ENCODE peak calls at places on chromosomes 2 and 18, in seven cellular contexts. E, U, K, C, W, T and D are unnamed samples.

GRCh38 chr18:35732652-35733051 is 151.1 kb downstream of the GALNT1 start:
- DNase-seq in E (no peak), U (no peak), K (no peak), C (no peak), W (no peak), T (no peak), D (no peak)

GRCh38 chr2:104430892-104431291 is 423.0 kb upstream of the POU3F3 start:
- DNase-seq in E (no peak), U (no peak), K (no peak), C (no peak), W (no peak), T (no peak), D (no peak)

GRCh38 chr2:119111115-119111975 is 47.2 kb downstream of the C1QL2 start:
- DNase-seq in E (no peak), U (no peak), K (peak), C (no peak), W (no peak), T (no peak), D (no peak)

GRCh38 chr2:45342-46130 is 769 bp downstream of the FAM110C start:
- DNase-seq in E (no peak), U (no peak), K (no peak), C (no peak), W (peak), T (peak), D (no peak)

GRCh38 chr2:198438326-198438725 is 633.9 kb downstream of the PLCL1 start:
- DNase-seq in E (no peak), U (no peak), K (no peak), C (no peak), W (no peak), T (no peak), D (no peak)

GRCh38 chr2:171244970-171245782 is 84.5 kb upstream of the TLK1 start:
- DNase-seq in E (peak), U (no peak), K (no peak), C (no peak), W (no peak), T (no peak), D (no peak)

GRCh38 chr18:48034651-48035555 is 104.4 kb upstream of the SMAD2 start:
- DNase-seq in E (no peak), U (no peak), K (no peak), C (no peak), W (peak), T (no peak), D (no peak)

GRCh38 chr18:74252032-74252380 is 39.8 kb downstream of the CYB5A start:
- DNase-seq in E (no peak), U (no peak), K (no peak), C (no peak), W (no peak), T (no peak), D (no peak)

GRCh38 chr2:11080253-11081115 is 74.8 kb upstream of the SLC66A3 start:
- DNase-seq in E (no peak), U (no peak), K (no peak), C (no peak), W (no peak), T (peak), D (no peak)

GRCh38 chr2:113390133-113390849 is 47.2 kb upstream of the ZNG1B start:
- DNase-seq in E (peak), U (peak), K (peak), C (peak), W (peak), T (no peak), D (peak)

GRCh38 chr18:52499646-52500045 is 159.6 kb downstream of the DCC start:
- DNase-seq in E (no peak), U (peak), K (no peak), C (no peak), W (no peak), T (no peak), D (no peak)

GRCh38 chr2:164620873-164621760 is at the start of gene GRB14:
- DNase-seq in E (no peak), U (peak), K (peak), C (no peak), W (peak), T (peak), D (peak)

GRCh38 chr2:128037624-128038023 is 9.8 kb upstream of the SAP130 start:
- DNase-seq in E (peak), U (no peak), K (no peak), C (no peak), W (no peak), T (peak), D (no peak)

GRCh38 chr2:196853301-196854087 is 44.3 kb upstream of the C2orf66 start:
- DNase-seq in E (no peak), U (no peak), K (no peak), C (no peak), W (no peak), T (no peak), D (peak)

GRCh38 chr2:141513853-141514252 is 617.0 kb downstream of the LRP1B start:
- DNase-seq in E (no peak), U (no peak), K (no peak), C (peak), W (no peak), T (no peak), D (no peak)

GRCh38 chr2:84132371-84132770 is 326.7 kb downstream of the SUCLG1 start:
- DNase-seq in E (no peak), U (no peak), K (no peak), C (no peak), W (no peak), T (no peak), D (no peak)

GRCh38 chr2:98936133-98936916 is at the start of gene CRACDL:
- DNase-seq in E (no peak), U (no peak), K (no peak), C (no peak), W (peak), T (peak), D (peak)

GRCh38 chr2:80527119-80527518 is 222.6 kb upstream of the LRRTM1 start:
- DNase-seq in E (no peak), U (no peak), K (no peak), C (peak), W (no peak), T (no peak), D (no peak)

GRCh38 chr2:83233284-83233683 is 1225.8 kb downstream of the SUCLG1 start:
- DNase-seq in E (no peak), U (no peak), K (peak), C (no peak), W (no peak), T (no peak), D (no peak)

GRCh38 chr2:237791977-237792727 is 6.4 kb upstream of the RBM44 start:
- DNase-seq in E (no peak), U (peak), K (no peak), C (no peak), W (no peak), T (peak), D (no peak)

GRCh38 chr18:3148930-3149535 is 70.7 kb downstream of the MYOM1 start:
- DNase-seq in E (peak), U (no peak), K (no peak), C (no peak), W (no peak), T (no peak), D (peak)

GRCh38 chr2:86703704-86704370 is 16.3 kb upstream of the RMND5A start:
- DNase-seq in E (peak), U (no peak), K (peak), C (no peak), W (no peak), T (no peak), D (no peak)

GRCh38 chr18:10057808-10058791 is 144.3 kb downstream of the VAPA start:
- DNase-seq in E (no peak), U (no peak), K (no peak), C (no peak), W (no peak), T (no peak), D (peak)

GRCh38 chr2:68714866-68715265 is 19.7 kb upstream of the ARHGAP25 start:
- DNase-seq in E (peak), U (no peak), K (no peak), C (peak), W (no peak), T (no peak), D (no peak)

GRCh38 chr2:156892449-156893335 is 364.8 kb upstream of the GALNT5 start:
- DNase-seq in E (peak), U (peak), K (peak), C (peak), W (peak), T (peak), D (peak)

DNA sequence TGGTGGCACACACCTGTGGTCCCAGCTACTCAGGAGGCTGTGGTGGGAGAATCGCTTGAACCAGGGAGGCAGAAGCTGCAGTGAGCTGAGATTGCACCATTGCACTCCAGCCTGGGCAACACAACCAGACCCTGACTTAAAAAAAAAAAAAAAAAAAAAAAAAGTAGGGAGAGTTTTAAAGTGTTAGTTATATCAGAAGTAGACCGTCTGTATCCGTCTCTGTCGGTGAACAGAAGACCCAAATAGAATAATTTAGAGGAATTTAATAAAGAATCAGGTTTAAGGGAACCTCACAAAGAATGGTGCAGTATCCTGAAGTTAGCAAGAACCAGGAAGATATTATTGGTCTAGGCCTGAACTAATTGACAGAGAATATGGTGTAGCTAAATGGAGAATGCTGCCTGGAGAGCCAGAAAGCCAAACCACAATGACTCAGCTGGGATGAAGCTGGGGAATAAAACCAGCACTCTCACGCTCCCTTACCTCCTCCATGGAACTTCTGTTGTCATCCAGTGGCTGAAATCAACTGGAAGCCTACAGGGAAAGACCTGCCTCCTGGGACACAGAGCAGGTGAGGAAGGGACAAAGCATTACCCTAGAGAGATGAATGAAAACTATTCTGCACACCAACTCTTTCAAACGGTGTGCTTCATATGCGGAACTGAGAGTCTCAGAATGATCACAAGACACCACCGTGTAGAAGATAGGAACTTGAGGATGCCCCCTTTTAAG is 39.1 kb upstream of the PLEKHM3 start:
- DNase-seq in E (peak), U (peak), K (no peak), C (peak), W (no peak), T (no peak), D (no peak)
- TF ChIP-seq POLR2AphosphoS5 in E (no peak), U (no peak), K (no peak), C (no peak), W (no peak), T (no peak), D (no peak)

DNA sequence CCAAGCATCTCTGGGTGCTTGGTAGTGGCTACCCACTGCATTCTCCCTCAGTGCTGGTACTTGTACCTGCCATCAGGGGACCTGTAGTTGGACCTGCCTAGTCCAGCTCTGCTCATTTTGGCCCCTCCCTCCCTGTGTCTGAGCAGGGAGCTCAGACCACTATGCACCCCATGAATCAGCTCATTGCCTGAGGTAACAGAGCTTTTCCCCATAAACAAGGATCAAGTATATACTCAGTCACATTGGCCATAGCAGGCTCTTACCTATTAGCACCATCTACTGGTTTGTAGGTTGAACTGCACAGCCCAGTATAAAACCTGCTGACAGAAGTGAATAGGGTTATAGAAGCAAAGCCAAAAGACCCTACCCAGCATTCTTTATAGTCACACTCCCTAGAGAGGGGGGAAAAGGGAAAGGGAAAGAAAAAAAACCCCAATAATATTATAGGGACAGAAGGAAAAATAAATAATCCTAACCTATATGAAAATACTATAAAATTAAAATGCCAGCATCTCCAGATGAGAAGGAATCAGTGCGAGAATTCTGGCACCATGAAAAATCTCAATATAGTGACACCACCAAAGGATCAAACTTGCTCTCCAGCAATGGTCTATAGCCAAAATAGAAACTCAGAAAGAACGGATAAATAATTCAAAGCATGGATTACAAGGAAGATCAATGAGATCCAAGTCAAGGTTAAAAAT is 6.9 kb upstream of the FLACC1 start:
- DNase-seq in E (peak), U (peak), K (peak), C (peak), W (peak), T (no peak), D (peak)
- TF ChIP-seq MAX in E (no peak), U (no peak), K (no peak), C (no peak), W (no peak), T (no peak), D (no peak)

DNA sequence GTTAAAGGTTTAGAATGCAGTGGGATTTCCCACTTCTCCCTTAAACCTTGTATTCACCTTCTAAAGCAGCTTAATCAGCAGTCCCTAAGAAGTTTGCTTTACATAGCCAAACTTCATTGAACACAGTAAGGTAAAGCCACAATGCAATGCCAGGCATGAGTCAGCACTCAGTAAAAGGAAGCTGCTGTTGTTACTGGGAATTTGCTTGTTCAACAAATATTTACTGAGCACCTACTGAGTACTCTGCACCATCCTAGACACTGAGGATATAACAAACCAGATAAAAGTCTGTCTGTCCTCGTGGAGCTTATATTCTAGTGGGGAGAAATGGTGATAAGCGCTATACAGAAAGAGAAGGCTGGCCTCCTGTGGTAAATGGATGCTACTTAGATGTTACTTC is 162.7 kb downstream of the PKP4 start:
- DNase-seq in E (peak), U (peak), K (no peak), C (no peak), W (no peak), T (no peak), D (peak)
- TF ChIP-seq POLR2AphosphoS5 in E (no peak), U (no peak), K (no peak), C (no peak), W (no peak), T (no peak), D (no peak)

GRCh38 chr2:26640331-26640745 is 828 bp downstream of the CIB4 start:
- DNase-seq in E (no peak), U (peak), K (peak), C (no peak), W (peak), T (no peak), D (no peak)
- TF ChIP-seq MAX in E (no peak), U (no peak), K (no peak), C (no peak), W (no peak), T (no peak), D (no peak)

GRCh38 chr2:102057502-102058292 is 65.9 kb downstream of the IL1R2 start:
- DNase-seq in E (no peak), U (peak), K (no peak), C (peak), W (no peak), T (no peak), D (no peak)

GRCh38 chr2:102060047-102060446 is 68.3 kb downstream of the IL1R2 start:
- DNase-seq in E (no peak), U (no peak), K (no peak), C (no peak), W (no peak), T (no peak), D (no peak)

GRCh38 chr2:102060792-102061191 is 69.0 kb downstream of the IL1R2 start:
- DNase-seq in E (no peak), U (no peak), K (no peak), C (no peak), W (no peak), T (no peak), D (no peak)

GRCh38 chr2:102058293-102058833 is 66.6 kb downstream of the IL1R2 start:
- DNase-seq in E (no peak), U (no peak), K (no peak), C (no peak), W (no peak), T (no peak), D (no peak)

DNA sequence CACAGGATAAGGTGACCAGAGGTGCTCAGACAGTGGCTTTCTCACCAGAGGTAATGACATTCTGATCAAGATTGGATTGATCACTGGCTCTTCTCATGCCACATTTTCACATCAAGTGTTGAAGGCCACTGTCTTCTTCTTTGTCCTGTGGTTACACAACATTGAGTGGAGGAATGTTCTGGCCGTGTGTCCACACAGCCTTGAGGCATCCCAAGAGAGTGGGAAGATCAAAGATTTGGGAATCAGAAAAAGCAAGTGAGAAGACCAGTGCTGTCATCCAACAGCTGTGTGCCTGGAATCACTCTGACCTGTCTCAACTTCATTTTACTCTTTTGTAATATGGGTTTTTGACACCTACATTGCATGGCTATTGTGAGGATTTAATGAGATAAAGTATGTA is 67.4 kb downstream of the IL1R2 start:
- DNase-seq in E (no peak), U (no peak), K (no peak), C (no peak), W (no peak), T (no peak), D (no peak)
- TF ChIP-seq POLR2AphosphoS5 in E (no peak), U (no peak), K (no peak), C (no peak), W (no peak), T (no peak), D (no peak)

DNA sequence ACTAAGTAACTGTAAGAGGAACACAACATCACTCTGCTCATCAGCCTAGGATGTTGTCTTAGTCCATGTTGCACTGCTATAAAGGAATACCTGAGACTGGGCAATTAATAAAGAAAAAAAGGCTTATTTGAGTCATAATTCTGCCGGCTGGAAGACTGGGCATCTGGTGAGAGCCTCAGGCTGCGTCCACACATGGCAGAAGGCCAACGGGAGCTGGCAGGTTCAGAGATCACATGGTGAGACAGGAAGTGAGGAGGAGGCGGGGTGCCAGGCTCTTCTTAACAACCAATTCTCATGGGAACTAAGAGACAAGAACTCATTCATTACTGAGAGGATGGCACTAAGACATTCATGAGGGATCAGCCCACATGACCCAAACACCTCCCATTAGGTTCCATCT is 46.8 kb downstream of the EPG5 start:
- DNase-seq in E (no peak), U (no peak), K (no peak), C (no peak), W (peak), T (no peak), D (peak)
- TF ChIP-seq MAX in E (no peak), U (no peak), K (no peak), C (no peak), W (peak), T (no peak), D (no peak)

GRCh38 chr2:168796583-168797285 is 5.7 kb upstream of the NOSTRIN start:
- DNase-seq in E (peak), U (no peak), K (no peak), C (no peak), W (no peak), T (no peak), D (peak)
- TF ChIP-seq POLR2AphosphoS5 in E (peak), U (no peak), K (no peak), C (no peak), W (no peak), T (no peak), D (no peak)

GRCh38 chr2:102707796-102708713 is 53.8 kb upstream of the TMEM182 start:
- DNase-seq in E (no peak), U (no peak), K (no peak), C (no peak), W (no peak), T (no peak), D (no peak)

GRCh38 chr2:102703748-102704147 is 58.1 kb upstream of the TMEM182 start:
- DNase-seq in E (peak), U (peak), K (peak), C (no peak), W (no peak), T (no peak), D (peak)

GRCh38 chr2:102708847-102709559 is 52.8 kb upstream of the TMEM182 start:
- DNase-seq in E (no peak), U (peak), K (peak), C (no peak), W (no peak), T (no peak), D (no peak)

GRCh38 chr2:102703305-102703704 is 58.5 kb upstream of the TMEM182 start:
- DNase-seq in E (no peak), U (no peak), K (no peak), C (no peak), W (no peak), T (no peak), D (no peak)

GRCh38 chr2:102704531-102704930 is 57.3 kb upstream of the TMEM182 start:
- DNase-seq in E (no peak), U (no peak), K (no peak), C (no peak), W (no peak), T (no peak), D (no peak)
- TF ChIP-seq MAX in E (no peak), U (no peak), K (no peak), C (no peak), W (no peak), T (no peak), D (no peak)

GRCh38 chr2:54557211-54557600 is 101.1 kb downstream of the SPTBN1 start:
- DNase-seq in E (no peak), U (no peak), K (no peak), C (no peak), W (no peak), T (no peak), D (no peak)

GRCh38 chr2:54558976-54559410 is 102.9 kb downstream of the SPTBN1 start:
- DNase-seq in E (peak), U (no peak), K (no peak), C (no peak), W (peak), T (no peak), D (no peak)

GRCh38 chr2:54559593-54560145 is 103.5 kb downstream of the SPTBN1 start:
- DNase-seq in E (peak), U (peak), K (no peak), C (no peak), W (peak), T (no peak), D (peak)

GRCh38 chr2:54557601-54558187 is 101.6 kb downstream of the SPTBN1 start:
- DNase-seq in E (peak), U (peak), K (peak), C (no peak), W (peak), T (peak), D (peak)

GRCh38 chr2:54558188-54558975 is 102.3 kb downstream of the SPTBN1 start:
- DNase-seq in E (peak), U (peak), K (peak), C (no peak), W (peak), T (peak), D (peak)
- TF ChIP-seq POLR2AphosphoS5 in E (peak), U (peak), K (peak), C (peak), W (peak), T (peak), D (peak)